ENCODE peak calls at places on chromosomes 16 and 17, in ten cellular contexts. One of them, this sample, is unnamed.

GRCh38 chr17:55344514-55344997 is 77.1 kb downstream of the MMD start:
- DNase-seq in A549: no peak
- DNase-seq in AG04450: no peak
- DNase-seq in A673: no peak
- DNase-seq in IMR-90: no peak
- DNase-seq in GM10248: no peak
- DNase-seq in heart left ventricle: no peak
- DNase-seq in mesothelial cell of epicardium: no peak
- DNase-seq in bronchial epithelial cell: no peak
- DNase-seq in PC-3: no peak
- DNase-seq in this sample: no peak

GRCh38 chr16:8936421-8936820 is 27.3 kb downstream of the USP7 start:
- DNase-seq in A549: peak; percentile 69
- DNase-seq in AG04450: no peak
- DNase-seq in A673: peak; percentile 60
- DNase-seq in IMR-90: peak; percentile 54
- DNase-seq in GM10248: peak; percentile 73
- DNase-seq in heart left ventricle: no peak
- DNase-seq in mesothelial cell of epicardium: no peak
- DNase-seq in bronchial epithelial cell: peak; percentile 82
- DNase-seq in PC-3: peak; percentile 71
- DNase-seq in this sample: peak; percentile 86

GRCh38 chr17:68033636-68034451 is 1.7 kb upstream of the KPNA2 start:
- DNase-seq in A549: peak; percentile 90
- DNase-seq in AG04450: no peak
- DNase-seq in A673: peak; percentile 58
- DNase-seq in IMR-90: peak; percentile 65
- DNase-seq in GM10248: no peak
- DNase-seq in heart left ventricle: no peak
- DNase-seq in mesothelial cell of epicardium: no peak
- DNase-seq in bronchial epithelial cell: peak; percentile 13
- DNase-seq in PC-3: peak; percentile 59
- DNase-seq in this sample: no peak

GRCh38 chr17:45339646-45340605 is 23.1 kb upstream of the MAP3K14 start:
- DNase-seq in A549: no peak
- DNase-seq in AG04450: no peak
- DNase-seq in A673: no peak
- DNase-seq in IMR-90: no peak
- DNase-seq in GM10248: no peak
- DNase-seq in heart left ventricle: no peak
- DNase-seq in mesothelial cell of epicardium: no peak
- DNase-seq in bronchial epithelial cell: no peak
- DNase-seq in PC-3: no peak
- DNase-seq in this sample: no peak

GRCh38 chr17:58324409-58325288 is 3.9 kb downstream of the TSPOAP1 start:
- DNase-seq in A549: no peak
- DNase-seq in AG04450: no peak
- DNase-seq in A673: peak; percentile 35
- DNase-seq in IMR-90: peak; percentile 18
- DNase-seq in GM10248: no peak
- DNase-seq in heart left ventricle: no peak
- DNase-seq in mesothelial cell of epicardium: no peak
- DNase-seq in bronchial epithelial cell: no peak
- DNase-seq in PC-3: peak; percentile 56
- DNase-seq in this sample: peak; percentile 14

GRCh38 chr17:61410555-61411089 is 11.0 kb downstream of the TBX2 start:
- DNase-seq in A549: no peak
- DNase-seq in AG04450: peak; percentile 76
- DNase-seq in A673: peak; percentile 86
- DNase-seq in IMR-90: peak; percentile 86
- DNase-seq in GM10248: peak; percentile 61
- DNase-seq in heart left ventricle: peak; percentile 81
- DNase-seq in mesothelial cell of epicardium: peak; percentile 86
- DNase-seq in bronchial epithelial cell: no peak
- DNase-seq in PC-3: no peak
- DNase-seq in this sample: no peak

GRCh38 chr17:7465481-7466275 is 13.8 kb downstream of the ZBTB4 start:
- DNase-seq in A549: no peak
- DNase-seq in AG04450: no peak
- DNase-seq in A673: no peak
- DNase-seq in IMR-90: no peak
- DNase-seq in GM10248: no peak
- DNase-seq in heart left ventricle: no peak
- DNase-seq in mesothelial cell of epicardium: no peak
- DNase-seq in bronchial epithelial cell: no peak
- DNase-seq in PC-3: no peak
- DNase-seq in this sample: no peak

GRCh38 chr17:46115687-46116086 is 77.5 kb downstream of the KANSL1 start:
- DNase-seq in A549: no peak
- DNase-seq in AG04450: no peak
- DNase-seq in A673: no peak
- DNase-seq in IMR-90: peak; percentile 18
- DNase-seq in GM10248: no peak
- DNase-seq in heart left ventricle: no peak
- DNase-seq in mesothelial cell of epicardium: no peak
- DNase-seq in bronchial epithelial cell: no peak
- DNase-seq in PC-3: no peak
- DNase-seq in this sample: no peak

GRCh38 chr16:2691491-2692248 is 9.3 kb downstream of the KCTD5 start:
- DNase-seq in A549: no peak
- DNase-seq in AG04450: no peak
- DNase-seq in A673: no peak
- DNase-seq in IMR-90: no peak
- DNase-seq in GM10248: no peak
- DNase-seq in heart left ventricle: peak; percentile 78
- DNase-seq in mesothelial cell of epicardium: no peak
- DNase-seq in bronchial epithelial cell: no peak
- DNase-seq in PC-3: no peak
- DNase-seq in this sample: no peak

GRCh38 chr17:19703106-19703775 is 13.1 kb downstream of the SLC47A2 start:
- DNase-seq in A549: no peak
- DNase-seq in AG04450: no peak
- DNase-seq in A673: no peak
- DNase-seq in IMR-90: no peak
- DNase-seq in GM10248: no peak
- DNase-seq in heart left ventricle: no peak
- DNase-seq in mesothelial cell of epicardium: no peak
- DNase-seq in bronchial epithelial cell: no peak
- DNase-seq in PC-3: no peak
- DNase-seq in this sample: no peak

GRCh38 chr16:67311607-67312449 is 14.7 kb downstream of the KCTD19 start:
- DNase-seq in A549: peak; percentile 92
- DNase-seq in AG04450: peak; percentile 100
- DNase-seq in A673: peak; percentile 31
- DNase-seq in IMR-90: peak; percentile 100
- DNase-seq in GM10248: peak; percentile 76
- DNase-seq in heart left ventricle: peak; percentile 50
- DNase-seq in mesothelial cell of epicardium: no peak
- DNase-seq in bronchial epithelial cell: peak; percentile 100
- DNase-seq in PC-3: peak; percentile 94
- DNase-seq in this sample: no peak

GRCh38 chr17:46947236-46947635 is 24.3 kb downstream of the GOSR2 start:
- DNase-seq in A549: no peak
- DNase-seq in AG04450: no peak
- DNase-seq in A673: no peak
- DNase-seq in IMR-90: no peak
- DNase-seq in GM10248: peak; percentile 5
- DNase-seq in heart left ventricle: no peak
- DNase-seq in mesothelial cell of epicardium: no peak
- DNase-seq in bronchial epithelial cell: no peak
- DNase-seq in PC-3: no peak
- DNase-seq in this sample: no peak

GRCh38 chr17:31533546-31534155 is 142.2 kb downstream of the RAB11FIP4 start:
- DNase-seq in A549: peak; percentile 79
- DNase-seq in AG04450: peak; percentile 64
- DNase-seq in A673: peak; percentile 41
- DNase-seq in IMR-90: peak; percentile 88
- DNase-seq in GM10248: no peak
- DNase-seq in heart left ventricle: peak; percentile 59
- DNase-seq in mesothelial cell of epicardium: no peak
- DNase-seq in bronchial epithelial cell: peak; percentile 82
- DNase-seq in PC-3: peak; percentile 63
- DNase-seq in this sample: peak; percentile 49
- TF ChIP-seq CTCF in A549: peak; percentile 39
- TF ChIP-seq CTCF in AG04450: peak; percentile 21
- TF ChIP-seq CTCF in A673: peak; percentile 47
- TF ChIP-seq CTCF in IMR-90: peak; percentile 56
- TF ChIP-seq CTCF in GM10248: peak; percentile 50
- TF ChIP-seq CTCF in heart left ventricle: no peak
- TF ChIP-seq CTCF in mesothelial cell of epicardium: no peak
- TF ChIP-seq CTCF in bronchial epithelial cell: peak; percentile 27
- TF ChIP-seq CTCF in PC-3: peak; percentile 32
- TF ChIP-seq CTCF in this sample: no peak

GRCh38 chr16:14452066-14452465 is 178.0 kb downstream of the PARN start:
- DNase-seq in A549: no peak
- DNase-seq in AG04450: no peak
- DNase-seq in A673: no peak
- DNase-seq in IMR-90: peak; percentile 55
- DNase-seq in GM10248: no peak
- DNase-seq in heart left ventricle: no peak
- DNase-seq in mesothelial cell of epicardium: no peak
- DNase-seq in bronchial epithelial cell: no peak
- DNase-seq in PC-3: no peak
- DNase-seq in this sample: no peak
- TF ChIP-seq CTCF in A549: no peak
- TF ChIP-seq CTCF in AG04450: no peak
- TF ChIP-seq CTCF in A673: no peak
- TF ChIP-seq CTCF in IMR-90: no peak
- TF ChIP-seq CTCF in GM10248: no peak
- TF ChIP-seq CTCF in heart left ventricle: no peak
- TF ChIP-seq CTCF in mesothelial cell of epicardium: no peak
- TF ChIP-seq CTCF in bronchial epithelial cell: no peak
- TF ChIP-seq CTCF in PC-3: no peak
- TF ChIP-seq CTCF in this sample: no peak

DNA sequence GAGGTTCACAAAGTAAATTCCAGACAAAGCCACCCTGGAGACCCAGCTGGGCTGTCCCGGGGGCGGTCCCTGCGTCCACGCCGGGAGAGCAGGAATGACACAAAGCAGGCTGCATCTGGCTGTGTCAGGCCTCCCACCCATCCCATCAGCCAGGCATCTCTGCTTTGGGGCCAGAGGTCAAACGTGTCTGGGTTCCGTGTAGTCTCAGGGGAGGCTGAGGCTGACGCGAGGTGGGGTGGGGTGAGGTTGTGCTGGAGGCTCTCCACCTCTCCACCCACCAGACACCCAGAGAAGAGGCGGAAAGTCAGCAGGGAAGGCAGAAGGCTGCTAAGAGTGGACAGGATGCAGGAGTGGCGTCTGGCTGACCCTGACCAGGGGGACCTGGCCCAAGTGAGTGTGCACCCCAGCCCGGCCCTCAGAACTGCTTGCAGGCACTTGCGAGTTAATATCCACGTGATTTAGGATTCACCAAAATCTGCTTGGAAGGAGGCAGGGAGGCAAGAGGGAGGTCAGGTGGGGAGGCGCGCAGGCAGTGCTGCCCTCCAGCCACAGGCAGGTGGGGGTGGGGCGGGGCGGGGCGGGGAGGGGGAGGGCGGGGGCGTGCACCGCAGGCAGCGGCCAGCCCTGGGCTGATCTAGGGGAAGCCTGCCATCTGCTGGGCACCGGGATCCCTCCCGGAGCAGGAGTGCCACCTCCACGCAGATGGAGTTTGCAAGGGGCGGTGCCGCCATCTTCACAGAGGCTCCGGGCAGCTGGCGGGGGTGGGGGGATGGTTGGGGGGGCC is 44.3 kb downstream of the TBC1D16 start:
- DNase-seq in A549: peak; percentile 97
- DNase-seq in AG04450: peak; percentile 43
- DNase-seq in A673: peak; percentile 90
- DNase-seq in IMR-90: peak; percentile 74
- DNase-seq in GM10248: peak; percentile 76
- DNase-seq in heart left ventricle: peak; percentile 88
- DNase-seq in mesothelial cell of epicardium: peak; percentile 52
- DNase-seq in bronchial epithelial cell: peak; percentile 63
- DNase-seq in PC-3: peak; percentile 92
- DNase-seq in this sample: peak; percentile 94
- TF ChIP-seq CTCF in A549: peak; percentile 88
- TF ChIP-seq CTCF in AG04450: peak; percentile 59
- TF ChIP-seq CTCF in A673: peak; percentile 59
- TF ChIP-seq CTCF in IMR-90: peak; percentile 71
- TF ChIP-seq CTCF in GM10248: peak; percentile 55
- TF ChIP-seq CTCF in heart left ventricle: peak; percentile 46
- TF ChIP-seq CTCF in mesothelial cell of epicardium: peak; percentile 31
- TF ChIP-seq CTCF in bronchial epithelial cell: peak; percentile 78
- TF ChIP-seq CTCF in PC-3: peak; percentile 42
- TF ChIP-seq CTCF in this sample: peak; percentile 77

GRCh38 chr16:78480588-78480987 is 381.1 kb downstream of the WWOX start:
- DNase-seq in A549: no peak
- DNase-seq in AG04450: no peak
- DNase-seq in A673: no peak
- DNase-seq in IMR-90: no peak
- DNase-seq in GM10248: no peak
- DNase-seq in heart left ventricle: no peak
- DNase-seq in mesothelial cell of epicardium: no peak
- DNase-seq in bronchial epithelial cell: no peak
- DNase-seq in PC-3: no peak
- DNase-seq in this sample: no peak

GRCh38 chr16:78483124-78483992 is 383.9 kb downstream of the WWOX start:
- DNase-seq in A549: no peak
- DNase-seq in AG04450: no peak
- DNase-seq in A673: no peak
- DNase-seq in IMR-90: no peak
- DNase-seq in GM10248: no peak
- DNase-seq in heart left ventricle: no peak
- DNase-seq in mesothelial cell of epicardium: no peak
- DNase-seq in bronchial epithelial cell: no peak
- DNase-seq in PC-3: no peak
- DNase-seq in this sample: peak; percentile 35

GRCh38 chr16:78479723-78480122 is 380.3 kb downstream of the WWOX start:
- DNase-seq in A549: no peak
- DNase-seq in AG04450: no peak
- DNase-seq in A673: no peak
- DNase-seq in IMR-90: no peak
- DNase-seq in GM10248: no peak
- DNase-seq in heart left ventricle: no peak
- DNase-seq in mesothelial cell of epicardium: no peak
- DNase-seq in bronchial epithelial cell: no peak
- DNase-seq in PC-3: no peak
- DNase-seq in this sample: no peak

GRCh38 chr16:78474762-78475161 is 375.3 kb downstream of the WWOX start:
- DNase-seq in A549: no peak
- DNase-seq in AG04450: no peak
- DNase-seq in A673: no peak
- DNase-seq in IMR-90: no peak
- DNase-seq in GM10248: no peak
- DNase-seq in heart left ventricle: no peak
- DNase-seq in mesothelial cell of epicardium: no peak
- DNase-seq in bronchial epithelial cell: no peak
- DNase-seq in PC-3: no peak
- DNase-seq in this sample: no peak

GRCh38 chr16:78478267-78478821 is 378.9 kb downstream of the WWOX start:
- DNase-seq in A549: peak; percentile 9
- DNase-seq in AG04450: no peak
- DNase-seq in A673: peak; percentile 51
- DNase-seq in IMR-90: no peak
- DNase-seq in GM10248: no peak
- DNase-seq in heart left ventricle: no peak
- DNase-seq in mesothelial cell of epicardium: no peak
- DNase-seq in bronchial epithelial cell: no peak
- DNase-seq in PC-3: no peak
- DNase-seq in this sample: no peak
- TF ChIP-seq CTCF in A549: peak; percentile 33
- TF ChIP-seq CTCF in AG04450: no peak
- TF ChIP-seq CTCF in A673: no peak
- TF ChIP-seq CTCF in IMR-90: no peak
- TF ChIP-seq CTCF in GM10248: peak; percentile 8
- TF ChIP-seq CTCF in heart left ventricle: no peak
- TF ChIP-seq CTCF in mesothelial cell of epicardium: no peak
- TF ChIP-seq CTCF in bronchial epithelial cell: no peak
- TF ChIP-seq CTCF in PC-3: no peak
- TF ChIP-seq CTCF in this sample: no peak

This sample was measured in Calu3.